ENCODE peak calls at places on chromosomes 16 and 17, in six cellular contexts. Q is K562, M is HepG2, N is H1, U is GM12878, T is SK-N-SH. C is an unnamed sample.

GRCh38 chr17:31391496-31391949 is at the start of gene RAB11FIP4:
- DNase-seq in Q (peak), M (no peak), N (no peak), U (no peak), T (peak), C (no peak)

GRCh38 chr17:81519284-81520020 is 6.9 kb upstream of the ACTG1 start:
- DNase-seq in Q (peak), M (no peak), N (no peak), U (no peak), T (no peak), C (no peak)

GRCh38 chr17:35879748-35880654 is at the start of gene CCL5:
- DNase-seq in Q (peak), M (no peak), N (no peak), U (peak), T (no peak), C (peak)

GRCh38 chr17:51590071-51590470 is 329.7 kb downstream of the UTP18 start:
- DNase-seq in Q (no peak), M (no peak), N (no peak), U (no peak), T (no peak), C (no peak)

GRCh38 chr16:1691956-1692355 is 13.9 kb downstream of the JPT2 start:
- DNase-seq in Q (no peak), M (no peak), N (no peak), U (no peak), T (no peak), C (no peak)

GRCh38 chr17:59464246-59464645 is 101.2 kb upstream of the DHX40 start:
- DNase-seq in Q (no peak), M (no peak), N (no peak), U (no peak), T (no peak), C (no peak)

GRCh38 chr17:64718058-64718457 is 56.0 kb upstream of the SMURF2 start:
- DNase-seq in Q (no peak), M (no peak), N (no peak), U (no peak), T (no peak), C (no peak)

GRCh38 chr17:64694207-64694606 is 32.1 kb upstream of the SMURF2 start:
- DNase-seq in Q (no peak), M (peak), N (no peak), U (no peak), T (no peak), C (no peak)

GRCh38 chr16:2022723-2023097 is 3.1 kb downstream of the NPW start:
- DNase-seq in Q (peak), M (no peak), N (no peak), U (no peak), T (peak), C (no peak)

GRCh38 chr17:72136692-72137550 is 16.1 kb downstream of the SOX9 start:
- DNase-seq in Q (no peak), M (no peak), N (no peak), U (no peak), T (no peak), C (no peak)

GRCh38 chr17:45129426-45129939 is 2.8 kb downstream of the PLCD3 start:
- DNase-seq in Q (no peak), M (peak), N (no peak), U (no peak), T (no peak), C (no peak)

GRCh38 chr16:67967956-67968439 is 439 bp downstream of the SLC12A4 start:
- DNase-seq in Q (peak), M (no peak), N (no peak), U (no peak), T (peak), C (no peak)

GRCh38 chr17:58396173-58396572 is 21.2 kb downstream of the RNF43 start:
- DNase-seq in Q (no peak), M (no peak), N (no peak), U (no peak), T (no peak), C (no peak)

GRCh38 chr17:63700528-63701441 is 860 bp upstream of the LIMD2 start:
- DNase-seq in Q (no peak), M (no peak), N (no peak), U (no peak), T (peak), C (peak)

GRCh38 chr16:57592591-57593003 is 35.8 kb upstream of the ADGRG1 start:
- DNase-seq in Q (no peak), M (no peak), N (no peak), U (no peak), T (no peak), C (peak)

GRCh38 chr17:43608313-43608712 is 53.4 kb downstream of the MEOX1 start:
- DNase-seq in Q (no peak), M (no peak), N (no peak), U (peak), T (no peak), C (no peak)

GRCh38 chr16:28984091-28984490 is 761 bp upstream of the LAT start:
- DNase-seq in Q (no peak), M (no peak), N (no peak), U (no peak), T (no peak), C (no peak)

GRCh38 chr16:29819506-29819905 is 756 bp upstream of the MVP start:
- DNase-seq in Q (no peak), M (no peak), N (no peak), U (no peak), T (no peak), C (no peak)

GRCh38 chr16:11682655-11683096 is 14.4 kb downstream of the SNN start:
- DNase-seq in Q (no peak), M (no peak), N (no peak), U (no peak), T (no peak), C (no peak)

GRCh38 chr16:64397945-64398508 is 723.8 kb downstream of the CDH11 start:
- DNase-seq in Q (no peak), M (no peak), N (no peak), U (no peak), T (no peak), C (no peak)

GRCh38 chr17:36829676-36830075 is 107.6 kb upstream of the LHX1 start:
- DNase-seq in Q (no peak), M (no peak), N (no peak), U (no peak), T (no peak), C (no peak)

GRCh38 chr16:1958715-1959268 is 546 bp upstream of the NDUFB10 start:
- DNase-seq in Q (no peak), M (no peak), N (no peak), U (no peak), T (no peak), C (no peak)

GRCh38 chr17:2723997-2724782 is 12.6 kb upstream of the CLUH start:
- DNase-seq in Q (no peak), M (no peak), N (peak), U (no peak), T (peak), C (no peak)

DNA sequence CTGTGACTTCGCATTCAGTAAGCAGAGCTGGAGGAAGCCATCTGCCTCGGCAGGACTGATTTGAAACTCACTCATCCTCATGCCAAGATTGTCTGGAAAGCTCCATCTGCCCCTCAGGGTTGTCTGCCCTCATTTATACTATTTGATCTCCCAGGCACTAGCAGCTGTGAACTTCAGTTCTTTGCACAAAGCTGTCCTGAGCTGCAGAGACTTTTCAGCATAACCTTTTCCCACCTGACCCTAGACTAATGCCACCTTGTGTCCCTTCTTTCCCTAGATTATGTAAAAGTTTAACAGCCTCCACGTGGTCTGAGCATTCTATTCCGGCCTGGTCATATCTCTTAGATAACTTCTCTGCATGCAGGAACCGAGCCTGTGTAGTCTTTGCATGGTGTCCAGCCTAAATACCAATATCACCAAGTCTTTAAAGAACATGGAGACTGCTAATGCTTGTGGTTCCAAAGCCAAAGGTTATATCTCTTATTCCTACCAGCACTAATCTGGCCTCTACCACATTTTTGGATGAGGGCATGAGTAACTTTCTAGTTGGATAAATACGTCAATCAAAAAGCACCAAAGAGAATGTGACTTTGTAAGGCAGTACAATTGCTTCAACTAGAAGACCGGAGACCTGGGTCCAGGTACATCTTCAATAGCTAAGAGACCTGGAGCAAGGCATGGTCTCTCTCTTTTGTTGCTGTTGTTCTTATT is 29.1 kb downstream of the STAT5A start:
- DNase-seq in Q (no peak), M (no peak), N (no peak), U (no peak), T (no peak), C (no peak)
- H3K27ac ChIP-seq in Q (peak), M (peak), N (no peak), U (no peak), T (no peak), C (no peak)

GRCh38 chr16:81583893-81584705 is 139.5 kb downstream of the CMIP start:
- DNase-seq in Q (no peak), M (no peak), N (no peak), U (no peak), T (no peak), C (no peak)
- H3K4me3 ChIP-seq in Q (no peak), M (no peak), N (no peak), U (no peak), T (no peak), C (no peak)

GRCh38 chr17:66830451-66830850 is 4.5 kb upstream of the CACNG5 start:
- DNase-seq in Q (no peak), M (no peak), N (no peak), U (no peak), T (no peak), C (no peak)
- TF ChIP-seq GABPA in Q (no peak), M (no peak), N (no peak), U (no peak), T (no peak), C (no peak)

GRCh38 chr17:75549246-75550138 is 24.0 kb downstream of the LLGL2 start:
- DNase-seq in Q (no peak), M (peak), N (no peak), U (no peak), T (no peak), C (no peak)
- H3K27ac ChIP-seq in Q (no peak), M (peak), N (peak), U (no peak), T (no peak), C (no peak)

DNA sequence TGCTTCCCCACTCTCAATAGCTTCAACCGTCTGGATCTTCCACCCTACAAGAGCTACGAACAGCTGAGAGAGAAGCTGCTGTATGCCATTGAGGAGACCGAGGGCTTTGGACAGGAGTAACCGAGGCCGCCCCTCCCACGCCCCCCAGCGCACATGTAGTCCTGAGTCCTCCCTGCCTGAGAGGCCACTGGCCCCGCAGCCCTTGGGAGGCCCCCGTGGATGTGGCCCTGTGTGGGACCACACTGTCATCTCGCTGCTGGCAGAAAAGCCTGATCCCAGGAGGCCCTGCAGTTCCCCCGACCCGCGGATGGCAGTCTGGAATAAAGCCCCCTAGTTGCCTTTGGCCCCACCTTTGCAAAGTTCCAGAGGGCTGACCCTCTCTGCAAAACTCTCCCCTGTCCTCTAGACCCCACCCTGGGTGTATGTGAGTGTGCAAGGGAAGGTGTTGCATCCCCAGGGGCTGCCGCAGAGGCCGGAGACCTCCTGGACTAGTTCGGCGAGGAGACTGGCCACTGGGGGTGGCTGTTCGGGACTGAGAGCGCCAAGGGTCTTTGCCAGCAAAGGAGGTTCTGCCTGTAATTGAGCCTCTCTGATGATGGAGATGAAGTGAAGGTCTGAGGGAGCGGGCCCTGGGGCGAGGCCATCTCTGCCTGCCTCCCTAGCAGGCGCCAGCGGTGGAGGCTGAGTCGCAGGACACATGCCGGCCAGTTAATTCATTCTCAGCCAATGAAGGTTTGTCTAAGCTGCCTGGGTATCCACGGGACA is 11.1 kb upstream of the CLEC18A start:
- DNase-seq in Q (no peak), M (no peak), N (no peak), U (no peak), T (no peak), C (no peak)
- H3K4me3 ChIP-seq in Q (no peak), M (no peak), N (no peak), U (no peak), T (no peak), C (no peak)

DNA sequence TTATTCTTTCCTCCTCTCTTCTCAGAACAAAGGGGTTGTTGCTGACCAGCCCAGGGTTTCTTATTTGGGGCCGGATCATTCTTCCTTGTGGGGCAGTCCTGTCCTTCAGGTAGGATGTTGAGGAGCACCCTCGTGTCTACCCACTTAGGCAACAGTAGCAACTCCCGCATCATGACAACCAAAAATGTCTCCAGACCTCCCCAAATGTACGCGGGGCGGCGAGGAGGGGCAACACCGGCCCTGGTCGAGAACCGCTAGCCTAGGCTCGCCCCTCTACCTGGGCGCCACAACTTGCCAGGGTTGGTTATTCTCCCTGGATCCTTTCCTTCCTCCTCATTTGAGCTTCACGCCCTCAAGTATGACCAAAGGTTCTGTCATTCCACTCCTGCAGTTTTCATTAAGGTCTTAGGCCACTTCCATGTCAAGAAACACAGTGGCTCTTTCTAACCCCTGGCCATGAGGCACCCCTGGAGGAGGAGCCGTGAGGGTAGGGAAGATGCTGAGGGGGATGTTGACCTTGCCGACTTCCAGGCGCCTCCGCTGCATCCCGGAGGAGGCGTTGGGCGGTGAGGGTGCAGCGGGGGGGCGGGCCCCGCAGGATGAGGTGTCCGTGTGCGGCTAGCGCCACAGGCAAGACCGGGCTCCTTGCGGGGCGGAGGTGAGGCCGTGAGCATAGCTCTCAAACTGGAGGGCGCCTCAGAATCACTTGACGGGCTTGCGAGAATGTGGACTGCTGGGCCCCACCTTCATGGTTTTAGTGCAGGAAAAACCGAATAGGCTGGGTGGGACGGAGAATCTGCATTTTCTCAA is 712 bp upstream of the SPECC1 start:
- DNase-seq in Q (peak), M (no peak), N (no peak), U (no peak), T (peak), C (no peak)
- TF ChIP-seq GABPA in Q (no peak), M (no peak), N (peak), U (no peak), T (no peak), C (no peak)

GRCh38 chr16:4324871-4325740 is 9.2 kb downstream of the GLIS2 start:
- DNase-seq in Q (no peak), M (no peak), N (no peak), U (no peak), T (peak), C (no peak)

GRCh38 chr16:4323071-4323844 is 7.4 kb downstream of the GLIS2 start:
- DNase-seq in Q (no peak), M (no peak), N (no peak), U (no peak), T (no peak), C (no peak)

GRCh38 chr16:4323845-4324478 is 8.1 kb downstream of the GLIS2 start:
- DNase-seq in Q (peak), M (no peak), N (no peak), U (no peak), T (peak), C (no peak)

GRCh38 chr16:4322121-4323035 is 6.5 kb downstream of the GLIS2 start:
- DNase-seq in Q (no peak), M (no peak), N (no peak), U (no peak), T (peak), C (no peak)

GRCh38 chr16:4324479-4324868 is 8.6 kb downstream of the GLIS2 start:
- DNase-seq in Q (no peak), M (no peak), N (no peak), U (no peak), T (no peak), C (no peak)
- H3K27ac ChIP-seq in Q (peak), M (no peak), N (no peak), U (no peak), T (no peak), C (no peak)